ENCODE peak calls at places on chromosomes 1 and 21, in ten cellular contexts. One of them, this sample, is unnamed.
A peak's percentile ranks its signal among the peaks of the same experiment; 100 is the strongest.

GRCh38 chr1:179288977-179289376 is 4.6 kb upstream of the SOAT1 start:
- DNase-seq in stomach: no peak
- DNase-seq in CD8-positive, alpha-beta T cell: no peak
- DNase-seq in astrocyte: no peak
- DNase-seq in cardiac muscle cell: no peak
- DNase-seq in neural progenitor cell: no peak
- DNase-seq in endodermal cell: no peak
- DNase-seq in lower lobe of right lung: no peak
- DNase-seq in ovary: no peak
- DNase-seq in spleen: no peak
- DNase-seq in this sample: no peak

GRCh38 chr1:158496379-158496778 is 24.4 kb downstream of the OR10R2 start:
- DNase-seq in stomach: no peak
- DNase-seq in CD8-positive, alpha-beta T cell: no peak
- DNase-seq in astrocyte: no peak
- DNase-seq in cardiac muscle cell: peak; percentile 22
- DNase-seq in neural progenitor cell: peak; percentile 51
- DNase-seq in endodermal cell: no peak
- DNase-seq in lower lobe of right lung: no peak
- DNase-seq in ovary: no peak
- DNase-seq in spleen: no peak
- DNase-seq in this sample: peak; percentile 9

GRCh38 chr1:7845761-7846160 is 7.1 kb downstream of the UTS2 start:
- DNase-seq in stomach: no peak
- DNase-seq in CD8-positive, alpha-beta T cell: no peak
- DNase-seq in astrocyte: peak; percentile 73
- DNase-seq in cardiac muscle cell: no peak
- DNase-seq in neural progenitor cell: no peak
- DNase-seq in endodermal cell: no peak
- DNase-seq in lower lobe of right lung: no peak
- DNase-seq in ovary: no peak
- DNase-seq in spleen: no peak
- DNase-seq in this sample: no peak

GRCh38 chr1:204683284-204684205 is 2.0 kb downstream of the LRRN2 start:
- DNase-seq in stomach: no peak
- DNase-seq in CD8-positive, alpha-beta T cell: no peak
- DNase-seq in astrocyte: no peak
- DNase-seq in cardiac muscle cell: no peak
- DNase-seq in neural progenitor cell: no peak
- DNase-seq in endodermal cell: no peak
- DNase-seq in lower lobe of right lung: no peak
- DNase-seq in ovary: no peak
- DNase-seq in spleen: no peak
- DNase-seq in this sample: no peak

GRCh38 chr1:218249757-218250156 is 35.3 kb upstream of the RRP15 start:
- DNase-seq in stomach: no peak
- DNase-seq in CD8-positive, alpha-beta T cell: no peak
- DNase-seq in astrocyte: no peak
- DNase-seq in cardiac muscle cell: no peak
- DNase-seq in neural progenitor cell: no peak
- DNase-seq in endodermal cell: no peak
- DNase-seq in lower lobe of right lung: no peak
- DNase-seq in ovary: no peak
- DNase-seq in spleen: no peak
- DNase-seq in this sample: peak; percentile 19

GRCh38 chr1:67792756-67793475 is 40.4 kb downstream of the GNG12 start:
- DNase-seq in stomach: no peak
- DNase-seq in CD8-positive, alpha-beta T cell: no peak
- DNase-seq in astrocyte: no peak
- DNase-seq in cardiac muscle cell: no peak
- DNase-seq in neural progenitor cell: no peak
- DNase-seq in endodermal cell: no peak
- DNase-seq in lower lobe of right lung: no peak
- DNase-seq in ovary: no peak
- DNase-seq in spleen: no peak
- DNase-seq in this sample: no peak

GRCh38 chr1:22471078-22471477 is 19.4 kb downstream of the ZBTB40 start:
- DNase-seq in stomach: peak; percentile 71
- DNase-seq in CD8-positive, alpha-beta T cell: no peak
- DNase-seq in astrocyte: peak; percentile 64
- DNase-seq in cardiac muscle cell: peak; percentile 72
- DNase-seq in neural progenitor cell: no peak
- DNase-seq in endodermal cell: no peak
- DNase-seq in lower lobe of right lung: no peak
- DNase-seq in ovary: peak; percentile 59
- DNase-seq in spleen: no peak
- DNase-seq in this sample: no peak

GRCh38 chr1:212215910-212216309 is 69.3 kb upstream of the PPP2R5A start:
- DNase-seq in stomach: no peak
- DNase-seq in CD8-positive, alpha-beta T cell: no peak
- DNase-seq in astrocyte: no peak
- DNase-seq in cardiac muscle cell: no peak
- DNase-seq in neural progenitor cell: no peak
- DNase-seq in endodermal cell: no peak
- DNase-seq in lower lobe of right lung: no peak
- DNase-seq in ovary: no peak
- DNase-seq in spleen: no peak
- DNase-seq in this sample: no peak

GRCh38 chr21:28587748-28588147 is 404.9 kb downstream of the LTN1 start:
- DNase-seq in stomach: no peak
- DNase-seq in CD8-positive, alpha-beta T cell: no peak
- DNase-seq in astrocyte: no peak
- DNase-seq in cardiac muscle cell: no peak
- DNase-seq in neural progenitor cell: no peak
- DNase-seq in endodermal cell: no peak
- DNase-seq in lower lobe of right lung: no peak
- DNase-seq in ovary: no peak
- DNase-seq in spleen: no peak
- DNase-seq in this sample: no peak

GRCh38 chr1:153610334-153611023 is 2.5 kb downstream of the S100A16 start:
- DNase-seq in stomach: no peak
- DNase-seq in CD8-positive, alpha-beta T cell: no peak
- DNase-seq in astrocyte: peak; percentile 42
- DNase-seq in cardiac muscle cell: no peak
- DNase-seq in neural progenitor cell: no peak
- DNase-seq in endodermal cell: no peak
- DNase-seq in lower lobe of right lung: no peak
- DNase-seq in ovary: no peak
- DNase-seq in spleen: peak; percentile 52
- DNase-seq in this sample: peak; percentile 71

GRCh38 chr1:41501581-41501980 is 17.1 kb upstream of the EDN2 start:
- DNase-seq in stomach: peak; percentile 93
- DNase-seq in CD8-positive, alpha-beta T cell: no peak
- DNase-seq in astrocyte: no peak
- DNase-seq in cardiac muscle cell: no peak
- DNase-seq in neural progenitor cell: no peak
- DNase-seq in endodermal cell: peak; percentile 46
- DNase-seq in lower lobe of right lung: no peak
- DNase-seq in ovary: no peak
- DNase-seq in spleen: no peak
- DNase-seq in this sample: no peak

GRCh38 chr1:54271341-54271740 is 71.4 kb downstream of the MRPL37 start:
- DNase-seq in stomach: peak; percentile 69
- DNase-seq in CD8-positive, alpha-beta T cell: no peak
- DNase-seq in astrocyte: no peak
- DNase-seq in cardiac muscle cell: no peak
- DNase-seq in neural progenitor cell: no peak
- DNase-seq in endodermal cell: no peak
- DNase-seq in lower lobe of right lung: no peak
- DNase-seq in ovary: no peak
- DNase-seq in spleen: no peak
- DNase-seq in this sample: no peak

GRCh38 chr1:67336783-67337182 is 29.1 kb downstream of the IL12RB2 start:
- DNase-seq in stomach: no peak
- DNase-seq in CD8-positive, alpha-beta T cell: peak; percentile 30
- DNase-seq in astrocyte: no peak
- DNase-seq in cardiac muscle cell: peak; percentile 69
- DNase-seq in neural progenitor cell: no peak
- DNase-seq in endodermal cell: no peak
- DNase-seq in lower lobe of right lung: no peak
- DNase-seq in ovary: no peak
- DNase-seq in spleen: no peak
- DNase-seq in this sample: no peak

GRCh38 chr1:192967901-192968300 is 91.3 kb downstream of the UCHL5 start:
- DNase-seq in stomach: no peak
- DNase-seq in CD8-positive, alpha-beta T cell: no peak
- DNase-seq in astrocyte: no peak
- DNase-seq in cardiac muscle cell: no peak
- DNase-seq in neural progenitor cell: no peak
- DNase-seq in endodermal cell: no peak
- DNase-seq in lower lobe of right lung: no peak
- DNase-seq in ovary: no peak
- DNase-seq in spleen: no peak
- DNase-seq in this sample: no peak
- TF ChIP-seq CTCF in stomach: no peak
- TF ChIP-seq CTCF in CD8-positive, alpha-beta T cell: no peak
- TF ChIP-seq CTCF in astrocyte: no peak
- TF ChIP-seq CTCF in cardiac muscle cell: no peak
- TF ChIP-seq CTCF in neural progenitor cell: no peak
- TF ChIP-seq CTCF in endodermal cell: no peak
- TF ChIP-seq CTCF in lower lobe of right lung: no peak
- TF ChIP-seq CTCF in ovary: no peak
- TF ChIP-seq CTCF in spleen: no peak
- TF ChIP-seq CTCF in this sample: no peak

GRCh38 chr21:41786521-41786987 is 19.7 kb upstream of the RIPK4 start:
- DNase-seq in stomach: peak; percentile 46
- DNase-seq in CD8-positive, alpha-beta T cell: no peak
- DNase-seq in astrocyte: peak; percentile 64
- DNase-seq in cardiac muscle cell: no peak
- DNase-seq in neural progenitor cell: no peak
- DNase-seq in endodermal cell: no peak
- DNase-seq in lower lobe of right lung: no peak
- DNase-seq in ovary: no peak
- DNase-seq in spleen: no peak
- DNase-seq in this sample: peak; percentile 98

GRCh38 chr21:41784456-41785102 is 17.7 kb upstream of the RIPK4 start:
- DNase-seq in stomach: peak; percentile 7
- DNase-seq in CD8-positive, alpha-beta T cell: no peak
- DNase-seq in astrocyte: no peak
- DNase-seq in cardiac muscle cell: no peak
- DNase-seq in neural progenitor cell: no peak
- DNase-seq in endodermal cell: no peak
- DNase-seq in lower lobe of right lung: no peak
- DNase-seq in ovary: no peak
- DNase-seq in spleen: no peak
- DNase-seq in this sample: no peak

GRCh38 chr21:41781047-41781405 is 14.2 kb upstream of the RIPK4 start:
- DNase-seq in stomach: no peak
- DNase-seq in CD8-positive, alpha-beta T cell: no peak
- DNase-seq in astrocyte: no peak
- DNase-seq in cardiac muscle cell: no peak
- DNase-seq in neural progenitor cell: no peak
- DNase-seq in endodermal cell: no peak
- DNase-seq in lower lobe of right lung: no peak
- DNase-seq in ovary: no peak
- DNase-seq in spleen: no peak
- DNase-seq in this sample: no peak

GRCh38 chr21:41780337-41781046 is 13.6 kb upstream of the RIPK4 start:
- DNase-seq in stomach: no peak
- DNase-seq in CD8-positive, alpha-beta T cell: no peak
- DNase-seq in astrocyte: no peak
- DNase-seq in cardiac muscle cell: no peak
- DNase-seq in neural progenitor cell: no peak
- DNase-seq in endodermal cell: no peak
- DNase-seq in lower lobe of right lung: no peak
- DNase-seq in ovary: no peak
- DNase-seq in spleen: no peak
- DNase-seq in this sample: no peak

DNA sequence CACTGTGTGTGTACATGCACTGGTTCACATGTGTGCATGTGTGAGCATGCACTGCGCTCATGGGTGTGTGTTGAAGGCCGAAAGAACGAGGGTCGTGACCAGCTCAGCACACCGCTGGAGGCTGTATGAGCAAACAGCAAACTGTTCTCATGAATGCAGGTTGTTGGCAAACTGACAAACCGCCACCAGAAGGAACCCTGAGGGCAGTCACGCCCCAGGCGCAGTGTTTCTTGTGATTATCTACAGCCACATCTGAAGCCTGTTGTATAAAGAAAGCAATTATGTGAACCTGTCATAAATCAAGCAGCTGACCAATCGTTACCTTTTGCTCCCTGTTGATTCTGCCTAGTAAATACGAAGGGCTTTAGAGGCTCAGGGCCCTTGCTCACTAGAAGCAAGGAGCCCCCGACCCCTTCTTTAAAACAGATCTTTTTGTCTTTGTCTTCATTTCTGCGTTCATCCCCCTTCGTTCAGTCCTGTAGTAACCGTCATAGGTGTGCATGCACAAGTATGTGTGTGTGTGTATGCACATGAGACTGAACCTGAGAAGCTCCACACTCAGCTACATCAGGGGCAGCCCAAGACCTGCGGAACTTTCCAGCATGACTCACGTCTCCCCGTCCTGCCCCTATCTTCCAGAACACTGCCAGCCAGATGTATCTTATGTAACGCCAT is 16.8 kb upstream of the RIPK4 start:
- DNase-seq in stomach: peak; percentile 85
- DNase-seq in CD8-positive, alpha-beta T cell: no peak
- DNase-seq in astrocyte: peak; percentile 51
- DNase-seq in cardiac muscle cell: no peak
- DNase-seq in neural progenitor cell: no peak
- DNase-seq in endodermal cell: no peak
- DNase-seq in lower lobe of right lung: no peak
- DNase-seq in ovary: no peak
- DNase-seq in spleen: no peak
- DNase-seq in this sample: peak; percentile 92
- H3K27ac ChIP-seq in stomach: peak overlapping the region; percentile 32
- H3K27ac ChIP-seq in CD8-positive, alpha-beta T cell: no peak overlapping the region
- H3K27ac ChIP-seq in astrocyte: no peak overlapping the region
- H3K27ac ChIP-seq in cardiac muscle cell: no peak overlapping the region
- H3K27ac ChIP-seq in neural progenitor cell: no peak overlapping the region
- H3K27ac ChIP-seq in endodermal cell: no peak overlapping the region
- H3K27ac ChIP-seq in lower lobe of right lung: no peak overlapping the region
- H3K27ac ChIP-seq in ovary: no peak overlapping the region
- H3K27ac ChIP-seq in spleen: no peak overlapping the region
- H3K27ac ChIP-seq in this sample: peak overlapping the region; percentile 92

DNA sequence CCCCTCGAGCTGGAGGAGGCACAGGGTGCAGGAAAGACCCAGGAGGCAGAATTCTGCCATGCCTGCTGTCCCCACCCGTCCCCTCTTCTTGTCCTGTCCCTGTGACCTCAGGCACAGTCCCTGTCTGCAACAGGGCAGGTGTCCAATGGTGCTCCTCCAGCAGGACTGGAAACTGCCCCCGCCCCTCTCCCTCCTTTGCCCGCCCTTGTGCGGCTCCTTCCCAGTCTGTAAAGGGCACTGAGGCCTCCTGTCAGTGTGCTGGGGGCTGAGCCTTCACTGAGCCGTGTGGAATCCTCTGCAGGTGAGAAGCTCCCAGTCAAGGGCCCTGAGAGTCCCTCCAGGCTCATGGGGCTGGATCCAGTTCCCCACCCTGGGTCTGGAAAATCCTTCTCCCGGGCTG is 28.9 kb downstream of the PRDM16 start:
- DNase-seq in stomach: no peak
- DNase-seq in CD8-positive, alpha-beta T cell: no peak
- DNase-seq in astrocyte: no peak
- DNase-seq in cardiac muscle cell: no peak
- DNase-seq in neural progenitor cell: no peak
- DNase-seq in endodermal cell: no peak
- DNase-seq in lower lobe of right lung: no peak
- DNase-seq in ovary: no peak
- DNase-seq in spleen: no peak
- DNase-seq in this sample: no peak
- H3K4me1 ChIP-seq in stomach: no peaks in the 10 kb centered on the region
- H3K4me1 ChIP-seq in CD8-positive, alpha-beta T cell: no peaks in the 10 kb centered on the region
- H3K4me1 ChIP-seq in astrocyte: no peaks in the 10 kb centered on the region
- H3K4me1 ChIP-seq in cardiac muscle cell: peaks cover 18% of the 10 kb centered on the region
- H3K4me1 ChIP-seq in neural progenitor cell: peaks cover 34% of the 10 kb centered on the region
- H3K4me1 ChIP-seq in endodermal cell: peaks cover 17% of the 10 kb centered on the region
- H3K4me1 ChIP-seq in lower lobe of right lung: no peaks in the 10 kb centered on the region
- H3K4me1 ChIP-seq in ovary: peaks cover 3% of the 10 kb centered on the region
- H3K4me1 ChIP-seq in spleen: no peaks in the 10 kb centered on the region
- H3K4me1 ChIP-seq in this sample: no peaks in the 10 kb centered on the region

GRCh38 chr1:50369830-50370229 is 53.4 kb downstream of the DMRTA2 start:
- DNase-seq in stomach: no peak
- DNase-seq in CD8-positive, alpha-beta T cell: no peak
- DNase-seq in astrocyte: no peak
- DNase-seq in cardiac muscle cell: no peak
- DNase-seq in neural progenitor cell: peak; percentile 37
- DNase-seq in endodermal cell: peak; percentile 73
- DNase-seq in lower lobe of right lung: no peak
- DNase-seq in ovary: no peak
- DNase-seq in spleen: no peak
- DNase-seq in this sample: no peak
- TF ChIP-seq CTCF in stomach: no peak
- TF ChIP-seq CTCF in CD8-positive, alpha-beta T cell: no peak
- TF ChIP-seq CTCF in astrocyte: no peak
- TF ChIP-seq CTCF in cardiac muscle cell: peak; percentile 10
- TF ChIP-seq CTCF in neural progenitor cell: peak; percentile 46
- TF ChIP-seq CTCF in endodermal cell: peak; percentile 82
- TF ChIP-seq CTCF in lower lobe of right lung: no peak
- TF ChIP-seq CTCF in ovary: no peak
- TF ChIP-seq CTCF in spleen: no peak
- TF ChIP-seq CTCF in this sample: peak; percentile 34